ENCODE peak calls at places on chromosomes 5 and 9, in five cellular contexts. Y is K562, N is HepG2, C is GM12878, G is SK-N-SH. I is an unnamed sample.

GRCh38 chr9:87871425-87872078 is 11.1 kb upstream of the SPATA31E1 start:
- DNase-seq in Y (no peak), N (no peak), C (no peak), G (peak), I (no peak)

GRCh38 chr9:5671711-5672353 is 42.9 kb downstream of the RIC1 start:
- DNase-seq in Y (no peak), N (no peak), C (peak), G (no peak), I (peak)

GRCh38 chr5:21678526-21678925 is 1174.6 kb downstream of the CDH12 start:
- DNase-seq in Y (no peak), N (no peak), C (no peak), G (no peak), I (no peak)

GRCh38 chr5:172640822-172641358 is at the start of gene NEURL1B:
- DNase-seq in Y (peak), N (peak), C (no peak), G (peak), I (peak)

GRCh38 chr9:21455320-21455719 is 15.1 kb downstream of the IFNA1 start:
- DNase-seq in Y (no peak), N (peak), C (no peak), G (peak), I (peak)

GRCh38 chr9:93702261-93702660 is 125.9 kb downstream of the PHF2 start:
- DNase-seq in Y (no peak), N (no peak), C (no peak), G (no peak), I (no peak)

GRCh38 chr5:27479859-27480258 is 441.5 kb upstream of the CDH9 start:
- DNase-seq in Y (no peak), N (no peak), C (no peak), G (no peak), I (no peak)

GRCh38 chr5:159680095-159680494 is 236.2 kb upstream of the ADRA1B start:
- DNase-seq in Y (no peak), N (no peak), C (no peak), G (no peak), I (no peak)

GRCh38 chr9:87547665-87548064 is 50.0 kb downstream of the DAPK1 start:
- DNase-seq in Y (no peak), N (peak), C (no peak), G (peak), I (no peak)

GRCh38 chr9:130325921-130326320 is 60.4 kb downstream of the HMCN2 start:
- DNase-seq in Y (no peak), N (no peak), C (no peak), G (peak), I (no peak)

GRCh38 chr5:56277573-56277972 is 44.4 kb upstream of the ANKRD55 start:
- DNase-seq in Y (no peak), N (no peak), C (no peak), G (no peak), I (no peak)

GRCh38 chr9:137972355-137972987 is 94.9 kb downstream of the CACNA1B start:
- DNase-seq in Y (no peak), N (no peak), C (no peak), G (peak), I (no peak)

GRCh38 chr5:34998058-34998789 is 49.5 kb downstream of the AGXT2 start:
- DNase-seq in Y (no peak), N (no peak), C (no peak), G (no peak), I (no peak)

GRCh38 chr9:106945727-106946690 is 83.0 kb downstream of the ZNF462 start:
- DNase-seq in Y (no peak), N (no peak), C (no peak), G (no peak), I (no peak)

GRCh38 chr5:57895766-57896165 is 413.2 kb upstream of the ACTBL2 start:
- DNase-seq in Y (no peak), N (no peak), C (no peak), G (no peak), I (no peak)

GRCh38 chr5:141484499-141485304 is at the start of gene PCDHGC4:
- DNase-seq in Y (no peak), N (no peak), C (no peak), G (peak), I (no peak)

GRCh38 chr9:136630662-136630992 is 32.1 kb upstream of the EGFL7 start:
- DNase-seq in Y (no peak), N (no peak), C (no peak), G (no peak), I (no peak)

GRCh38 chr9:107044872-107045271 is 181.9 kb downstream of the ZNF462 start:
- DNase-seq in Y (no peak), N (no peak), C (no peak), G (no peak), I (no peak)

GRCh38 chr5:683619-684481 is 9.3 kb downstream of the TPPP start:
- DNase-seq in Y (no peak), N (no peak), C (no peak), G (no peak), I (no peak)

GRCh38 chr5:171806976-171807823 is 21.6 kb downstream of the SMIM23 start:
- DNase-seq in Y (no peak), N (no peak), C (no peak), G (no peak), I (no peak)

GRCh38 chr5:125401724-125402622 is 655.5 kb upstream of the ZNF608 start:
- DNase-seq in Y (no peak), N (no peak), C (no peak), G (no peak), I (no peak)

GRCh38 chr5:107858324-107858723 is 187.6 kb upstream of the EFNA5 start:
- DNase-seq in Y (no peak), N (no peak), C (no peak), G (no peak), I (no peak)

GRCh38 chr9:130232899-130233586 is 32.5 kb upstream of the HMCN2 start:
- DNase-seq in Y (no peak), N (no peak), C (no peak), G (no peak), I (no peak)

GRCh38 chr9:134226221-134226930 is 62.0 kb upstream of the RNU6ATAC start:
- DNase-seq in Y (no peak), N (peak), C (no peak), G (no peak), I (no peak)

GRCh38 chr5:114839360-114839759 is 330.3 kb downstream of the TRIM36 start:
- DNase-seq in Y (no peak), N (no peak), C (no peak), G (no peak), I (no peak)

GRCh38 chr5:134577022-134577795 is 51.7 kb downstream of the JADE2 start:
- DNase-seq in Y (no peak), N (no peak), C (no peak), G (peak), I (no peak)

GRCh38 chr9:131036529-131037335 is 27.8 kb downstream of the LAMC3 start:
- DNase-seq in Y (peak), N (no peak), C (no peak), G (peak), I (no peak)

GRCh38 chr5:83374547-83374946 is 97.0 kb upstream of the VCAN start:
- DNase-seq in Y (no peak), N (no peak), C (no peak), G (no peak), I (no peak)

GRCh38 chr5:128436825-128437224 is 101.2 kb downstream of the FBN2 start:
- DNase-seq in Y (no peak), N (peak), C (no peak), G (no peak), I (peak)

GRCh38 chr5:128441165-128441564 is 96.9 kb downstream of the FBN2 start:
- DNase-seq in Y (no peak), N (no peak), C (no peak), G (no peak), I (no peak)

GRCh38 chr5:128441923-128442322 is 96.1 kb downstream of the FBN2 start:
- DNase-seq in Y (no peak), N (no peak), C (no peak), G (no peak), I (no peak)
- TF ChIP-seq REST in Y (no peak), N (no peak), C (no peak), G (no peak), I (no peak)

GRCh38 chr5:77223653-77224052 is 13.2 kb downstream of the PDE8B start:
- DNase-seq in Y (no peak), N (no peak), C (no peak), G (no peak), I (no peak)

GRCh38 chr5:77225531-77225930 is 15.1 kb downstream of the PDE8B start:
- DNase-seq in Y (no peak), N (no peak), C (no peak), G (no peak), I (no peak)

GRCh38 chr5:77222722-77223121 is 12.2 kb downstream of the PDE8B start:
- DNase-seq in Y (no peak), N (no peak), C (no peak), G (no peak), I (no peak)

GRCh38 chr5:77229887-77230286 is 19.4 kb downstream of the PDE8B start:
- DNase-seq in Y (no peak), N (no peak), C (no peak), G (no peak), I (no peak)

DNA sequence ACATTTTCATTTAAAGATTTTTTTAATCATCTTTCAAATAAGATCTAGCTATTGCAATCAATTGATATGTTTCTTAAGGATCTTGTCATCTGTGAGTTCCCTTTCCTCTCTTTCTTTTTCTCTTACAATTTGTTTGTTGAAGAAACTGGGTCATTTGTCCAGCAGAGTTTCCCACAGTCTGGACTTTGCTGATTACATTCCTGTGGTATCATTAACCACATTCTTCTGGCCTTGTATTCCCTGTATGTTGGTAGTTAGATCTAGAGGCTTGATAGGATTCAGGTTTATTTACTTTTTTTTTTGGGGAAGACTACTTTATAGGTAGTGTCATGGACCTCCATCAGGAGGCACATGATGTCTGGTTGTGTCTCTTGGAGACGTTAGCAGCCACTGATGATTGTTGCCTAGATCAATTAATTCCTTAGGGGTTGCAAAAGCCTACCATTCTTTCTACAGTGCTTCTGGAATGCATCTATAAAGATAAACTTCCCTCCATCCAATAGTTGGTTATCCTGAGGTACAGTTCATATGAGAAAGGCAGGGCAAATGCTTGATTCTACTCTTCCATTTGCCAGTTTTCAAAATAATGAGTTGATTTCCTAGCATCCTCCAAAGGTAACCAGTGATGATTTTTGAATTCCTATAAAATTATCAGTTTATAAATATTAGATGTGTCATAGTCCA is 14.3 kb downstream of the PDE8B start:
- DNase-seq in Y (no peak), N (peak), C (no peak), G (no peak), I (no peak)
- TF ChIP-seq JUND in Y (no peak), N (no peak), C (no peak), G (no peak), I (no peak)

DNA sequence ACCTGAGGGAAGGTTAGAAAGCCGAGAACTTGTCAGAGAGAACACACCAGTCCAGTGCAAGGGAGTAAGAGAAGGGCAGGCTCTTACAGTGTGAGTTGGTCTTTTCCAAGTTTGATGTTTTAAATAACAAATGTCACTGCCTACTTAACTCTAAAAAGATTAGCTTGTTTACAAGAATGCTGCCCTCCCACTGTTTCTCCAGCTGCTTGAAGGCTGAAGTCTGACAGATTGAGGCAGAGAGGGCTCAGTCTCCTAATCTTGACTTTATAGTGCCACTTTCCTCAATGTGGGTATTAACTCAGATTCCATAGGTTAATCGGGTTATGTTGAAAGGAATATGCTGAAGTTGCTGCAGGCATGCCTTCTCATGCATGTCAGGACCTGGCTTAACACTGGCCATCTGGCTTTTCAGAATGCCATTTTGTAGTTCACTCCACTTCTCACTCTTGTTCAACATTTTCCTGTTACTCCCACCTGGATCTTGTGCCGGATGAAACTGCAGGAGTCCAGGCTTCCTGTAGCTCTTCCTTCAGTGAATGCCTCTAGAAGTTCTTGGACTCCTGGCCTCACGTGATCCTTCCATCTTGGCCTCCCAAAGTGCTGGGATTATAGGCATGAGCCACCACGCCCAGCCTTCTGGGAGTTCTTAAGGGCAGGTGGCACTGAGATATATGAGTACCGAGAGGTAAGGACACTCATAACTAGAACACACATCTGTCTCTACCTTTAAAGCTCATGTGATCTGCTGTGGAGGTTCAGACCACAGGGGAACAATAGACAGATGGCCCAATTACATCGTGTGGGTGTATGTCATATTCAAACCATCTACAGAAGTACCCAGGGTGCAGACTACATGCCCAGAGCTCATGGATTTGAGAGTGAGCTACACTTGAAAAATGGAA is 249.7 kb downstream of the ARHGAP26 start:
- DNase-seq in Y (no peak), N (no peak), C (peak), G (no peak), I (no peak)
- TF ChIP-seq REST in Y (no peak), N (no peak), C (no peak), G (no peak), I (no peak)

GRCh38 chr5:55096860-55097259 is 5.6 kb upstream of the GZMA start:
- DNase-seq in Y (no peak), N (no peak), C (no peak), G (no peak), I (no peak)
- TF ChIP-seq JUND in Y (no peak), N (no peak), C (no peak), G (no peak), I (no peak)

GRCh38 chr5:17365756-17366155 is 132.3 kb upstream of the TAF11L2 start:
- DNase-seq in Y (no peak), N (no peak), C (no peak), G (no peak), I (no peak)
- TF ChIP-seq REST in Y (no peak), N (no peak), C (no peak), G (no peak), I (no peak)

GRCh38 chr5:92519717-92520632 is 1061.0 kb downstream of the NR2F1-AS1 start:
- DNase-seq in Y (no peak), N (no peak), C (no peak), G (no peak), I (no peak)

GRCh38 chr5:92527311-92528078 is 1053.5 kb downstream of the NR2F1-AS1 start:
- DNase-seq in Y (no peak), N (no peak), C (no peak), G (no peak), I (no peak)

GRCh38 chr5:92525131-92525530 is 1055.9 kb downstream of the NR2F1-AS1 start:
- DNase-seq in Y (no peak), N (no peak), C (no peak), G (no peak), I (no peak)
- TF ChIP-seq JUND in Y (no peak), N (no peak), C (no peak), G (no peak), I (no peak)

DNA sequence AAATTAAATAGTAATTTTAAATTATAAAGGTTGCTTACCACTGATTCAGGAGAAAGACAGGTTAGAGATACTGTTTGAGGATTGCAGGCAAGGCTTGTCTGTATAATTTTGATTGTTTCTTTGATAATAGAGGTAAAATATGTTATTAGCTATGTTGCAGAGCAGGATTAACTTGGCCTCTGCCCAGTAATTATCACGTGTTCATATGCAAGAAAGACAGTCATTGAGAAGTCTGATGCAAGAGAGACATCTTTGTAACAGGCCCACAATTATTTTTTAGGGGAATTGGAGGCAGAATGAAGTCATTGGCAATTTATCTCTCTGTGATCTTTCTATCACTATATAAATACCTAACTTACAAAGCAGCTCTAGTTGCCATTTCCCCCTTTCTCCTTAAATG is 46.0 kb downstream of the SLC44A1 start:
- DNase-seq in Y (no peak), N (no peak), C (no peak), G (no peak), I (no peak)
- TF ChIP-seq REST in Y (no peak), N (no peak), C (no peak), G (no peak), I (no peak)

DNA sequence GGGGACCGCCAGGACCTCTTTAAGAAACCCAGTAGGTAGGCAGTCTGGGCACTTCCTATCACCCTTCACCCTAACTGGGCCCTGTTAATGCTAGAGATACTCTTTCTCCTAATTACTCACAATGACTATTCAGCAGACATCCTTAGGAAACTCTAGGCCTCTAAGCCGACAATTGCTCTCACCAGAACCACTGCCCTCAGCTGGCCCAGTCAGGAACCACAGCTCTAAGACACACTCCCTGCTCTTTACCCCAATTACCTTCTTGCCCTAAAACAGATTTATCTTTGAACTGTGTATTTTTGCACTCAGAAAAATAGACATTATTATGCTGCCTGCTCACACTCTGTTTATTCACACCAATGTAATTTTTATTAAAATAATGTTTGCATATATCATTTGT is 432.6 kb upstream of the SLC30A5 start:
- DNase-seq in Y (peak), N (peak), C (no peak), G (no peak), I (no peak)
- TF ChIP-seq JUND in Y (no peak), N (no peak), C (no peak), G (no peak), I (no peak)